ENCODE peak calls at places on chromosomes 16 and 17, in ten cellular contexts. Q is A549, B is testis, I is breast epithelium, W is tibial nerve, O is heart left ventricle, U is lower leg skin, Z is HCT116, F is gastrocnemius medialis, V is uterus. C is an unnamed sample.

GRCh38 chr17:77864234-77865108 is 94.0 kb upstream of the TNRC6C start:
- DNase-seq in W (no peak), Q (no peak), O (no peak), V (peak; percentile 54), F (no peak), I (no peak), U (no peak), B (no peak), Z (no peak), C (no peak)

GRCh38 chr17:80109713-80110446 is 8.5 kb downstream of the GAA start:
- DNase-seq in B (no peak), I (peak; percentile 82), Q (no peak), V (peak; percentile 11), F (no peak), O (no peak), U (peak; percentile 89), W (no peak), Z (no peak), C (no peak)

GRCh38 chr17:82438401-82439193 is 12.0 kb downstream of the CYBC1 start:
- DNase-seq in W (no peak), V (no peak), B (no peak), O (no peak), F (no peak), U (no peak), Q (no peak), Z (no peak), I (no peak), C (no peak)

GRCh38 chr17:68455756-68456528 is 1.4 kb downstream of the WIPI1 start:
- DNase-seq in Z (no peak), B (no peak), V (no peak), I (peak; percentile 68), O (no peak), U (no peak), W (peak; percentile 34), F (no peak), Q (no peak), C (no peak)

GRCh38 chr17:46013127-46013501 is 14.1 kb downstream of the STH start:
- DNase-seq in I (no peak), F (no peak), O (no peak), Z (no peak), W (no peak), Q (no peak), U (no peak), V (no peak), B (no peak), C (no peak)

GRCh38 chr16:30417447-30418349 is 10.3 kb downstream of the ZNF771 start:
- DNase-seq in W (no peak), O (peak; percentile 84), Q (peak; percentile 80), V (peak; percentile 76), B (peak; percentile 78), U (peak; percentile 91), F (peak; percentile 67), Z (peak; percentile 91), I (peak; percentile 46), C (peak; percentile 94)

GRCh38 chr17:74156878-74157277 is 46.6 kb upstream of the RPL38 start:
- DNase-seq in O (no peak), Z (no peak), B (no peak), F (no peak), V (no peak), U (peak; percentile 7), W (no peak), Q (no peak), I (no peak), C (no peak)

GRCh38 chr16:77856455-77857138 is 68.2 kb downstream of the VAT1L start:
- DNase-seq in Z (no peak), W (no peak), F (no peak), Q (no peak), V (no peak), U (peak; percentile 12), O (no peak), I (no peak), B (no peak), C (no peak)

GRCh38 chr16:19559242-19559910 is 3.9 kb downstream of the VPS35L start:
- DNase-seq in U (peak; percentile 82), F (no peak), I (no peak), O (no peak), W (no peak), Z (peak; percentile 51), V (no peak), Q (peak; percentile 35), B (no peak), C (no peak)

GRCh38 chr16:69727916-69728270 is 1.5 kb upstream of the NQO1 start:
- DNase-seq in V (no peak), Q (no peak), B (peak; percentile 36), O (no peak), W (no peak), Z (no peak), U (no peak), I (peak; percentile 38), F (no peak), C (peak; percentile 49)

GRCh38 chr16:22191966-22192260 is 14.2 kb upstream of the EEF2K start:
- DNase-seq in F (no peak), B (peak; percentile 38), U (no peak), O (no peak), Q (peak; percentile 35), W (no peak), I (no peak), Z (no peak), V (no peak), C (peak; percentile 40)

GRCh38 chr17:73240561-73240960 is 21.1 kb downstream of the CPSF4L start:
- DNase-seq in Z (no peak), Q (no peak), W (no peak), I (no peak), U (no peak), V (no peak), B (no peak), F (no peak), O (no peak), C (peak; percentile 48)

GRCh38 chr16:66476328-66477027 is 49.4 kb downstream of the BEAN1 start:
- DNase-seq in Q (peak; percentile 28), Z (no peak), U (peak; percentile 72), W (no peak), V (peak; percentile 15), O (no peak), B (no peak), F (no peak), I (no peak), C (no peak)

DNA sequence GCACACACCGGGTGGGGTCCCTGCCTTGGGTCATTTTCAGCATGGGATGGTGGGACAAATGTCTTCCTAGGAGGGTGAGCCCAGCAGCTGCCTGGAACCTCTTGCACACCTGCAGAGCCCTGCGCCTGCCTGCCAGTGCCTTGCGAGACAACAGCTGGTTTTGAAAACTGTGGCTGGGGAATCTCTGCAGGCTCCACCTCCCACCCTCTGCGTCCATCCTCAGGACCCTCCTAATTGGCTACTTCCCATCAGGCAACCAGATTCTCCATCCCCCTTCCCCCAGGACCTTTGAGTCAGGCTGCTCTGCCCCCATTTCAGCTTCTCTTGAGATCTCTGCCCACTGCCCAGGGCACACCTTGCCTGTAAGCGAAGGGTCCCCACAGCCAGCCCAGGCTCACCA is 26.6 kb downstream of the PEMT start:
- DNase-seq in O (no peak), Z (no peak), B (no peak), W (no peak), U (no peak), Q (no peak), F (no peak), V (no peak), I (no peak), C (no peak)
- H3K4me3 ChIP-seq in O (no peak overlapping the region), Z (no peak overlapping the region), B (no peak overlapping the region), W (no peak overlapping the region), U (no peak overlapping the region), Q (no peak overlapping the region), F (no peak overlapping the region), V (no peak overlapping the region), I (no peak overlapping the region), C (no peak overlapping the region)

DNA sequence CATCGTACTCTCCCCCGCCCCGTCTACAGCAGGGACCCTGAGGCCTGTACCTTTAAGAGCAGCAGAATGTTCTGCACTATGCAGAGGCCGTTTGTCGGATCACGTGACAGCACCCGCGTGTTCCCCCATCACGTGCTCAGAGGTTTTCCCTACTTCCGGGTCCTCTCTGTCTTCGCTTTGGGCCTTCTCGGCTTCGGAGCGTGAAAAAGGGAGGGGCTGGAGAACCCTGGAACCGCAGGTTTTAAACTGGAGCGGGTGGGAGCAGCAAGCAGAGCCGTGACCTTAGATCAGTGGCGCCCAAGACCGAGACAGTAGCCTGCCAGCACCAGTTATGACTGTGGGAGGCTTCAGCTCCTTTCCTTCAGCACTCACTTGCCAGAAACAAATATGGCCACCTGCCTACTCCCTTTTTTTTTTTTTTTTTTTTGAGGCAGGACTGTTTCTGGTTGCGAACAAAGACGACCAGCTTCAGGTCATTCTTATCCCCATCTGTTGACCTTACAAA is at the start of gene CLN3:
- DNase-seq in W (peak; percentile 88), Q (peak; percentile 98), I (peak; percentile 92), V (peak; percentile 88), B (peak; percentile 97), Z (peak; percentile 93), O (peak; percentile 94), F (peak; percentile 93), U (peak; percentile 98), C (peak; percentile 94)
- TF ChIP-seq POLR2A in W (peak; percentile 33), Q (no peak), I (no peak), V (no peak), B (no peak), Z (no peak), O (no peak), F (peak; percentile 37), U (no peak), C (no peak)

DNA sequence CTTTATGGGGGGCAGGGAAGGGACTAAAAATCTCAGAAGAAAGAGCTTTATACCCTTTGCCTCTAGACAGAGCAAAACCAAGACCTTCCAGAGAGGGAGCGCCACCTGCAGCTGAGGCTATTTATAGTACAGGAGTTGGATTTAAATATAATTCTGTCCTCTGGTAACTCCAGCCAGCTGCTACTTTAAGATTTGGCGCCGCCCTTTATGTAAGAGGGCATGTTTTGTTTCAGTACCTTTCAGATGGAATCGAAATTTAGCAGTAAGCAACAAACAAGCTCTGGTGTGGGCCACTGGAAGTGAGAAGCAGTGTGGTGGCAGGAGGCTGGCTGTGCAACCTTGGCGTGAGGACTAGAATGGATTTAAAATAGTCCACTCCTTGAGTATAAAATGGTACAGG is 5.2 kb upstream of the GUCY2D start:
- DNase-seq in O (peak; percentile 55), U (peak; percentile 53), V (no peak), Q (peak; percentile 68), Z (peak; percentile 67), B (peak; percentile 50), F (no peak), W (no peak), I (no peak), C (peak; percentile 26)
- TF ChIP-seq CTCF in O (peak; percentile 19), U (no peak), V (no peak), Q (peak; percentile 70), Z (peak; percentile 87), B (no peak), F (no peak), W (no peak), I (no peak), C (no peak)

DNA sequence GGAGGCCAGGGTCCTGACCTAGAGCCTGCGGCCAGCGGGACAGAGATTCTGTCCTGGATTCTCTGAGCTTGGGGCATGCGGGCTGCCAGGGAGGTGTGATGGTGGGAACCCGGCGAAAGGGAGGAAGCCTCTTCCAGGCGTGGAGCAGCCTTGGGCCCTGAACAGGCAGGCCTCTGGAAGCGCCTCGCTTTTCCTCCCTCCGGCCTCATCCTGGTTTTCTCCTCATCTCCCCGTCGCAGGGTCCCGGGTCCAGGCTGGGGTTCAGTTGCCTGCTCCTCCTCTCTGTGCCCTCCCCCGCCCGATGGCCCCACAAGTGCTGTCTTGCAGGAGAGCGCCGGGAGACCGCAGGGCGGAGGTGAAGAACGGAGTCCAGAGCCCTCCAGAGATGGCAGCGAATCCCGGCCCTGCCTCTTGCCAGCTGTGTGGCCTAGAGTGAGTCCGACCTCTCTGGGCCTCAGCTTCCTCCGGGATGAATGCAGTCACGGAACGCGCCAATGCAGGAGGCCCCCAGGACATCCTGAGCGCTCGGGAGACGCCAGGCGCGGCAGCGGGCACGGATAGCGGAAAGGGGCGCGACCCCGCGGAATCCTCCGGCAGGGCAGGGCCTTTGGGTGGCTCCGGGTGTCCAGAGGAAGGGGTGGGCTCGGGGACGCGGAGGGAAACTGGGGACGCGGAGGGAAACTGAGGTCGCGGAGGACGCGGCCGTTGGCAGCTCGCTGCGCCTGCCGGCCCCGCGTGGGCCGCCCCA is 553 bp upstream of the RAB11FIP4 start:
- DNase-seq in U (peak; percentile 84), W (no peak), F (no peak), I (no peak), V (no peak), B (peak; percentile 14), Z (no peak), O (no peak), Q (no peak), C (no peak)
- H3K4me3 ChIP-seq in U (no peak overlapping the region), W (peak overlapping the region; percentile 34), F (peak overlapping the region; percentile 13), I (peak overlapping the region; percentile 56), V (peak overlapping the region; percentile 21), B (peak overlapping the region; percentile 40), Z (no peak overlapping the region), O (peak overlapping the region; percentile 41), Q (peak overlapping the region; percentile 45), C (peak overlapping the region; percentile 46)